ENCODE peak calls at places on chromosomes 11 and 22, in seven cellular contexts. Z is K562, O is transverse colon, D is right lobe of liver, Q is psoas muscle, X is lower lobe of right lung, H is adrenal gland. U is an unnamed sample. For H3K4me1, the result is how much of the 10 kb centered on the place peaks cover.

GRCh38 chr11:19739872-19740271 is 27.2 kb downstream of the NAV2 start:
- DNase-seq in X (no peak), H (no peak), Q (no peak), D (no peak), Z (peak), O (peak), U (no peak)

GRCh38 chr22:23790819-23791736 is 4.3 kb downstream of the SMARCB1 start:
- DNase-seq in X (peak), Z (no peak), O (no peak), Q (no peak), D (no peak), H (no peak), U (no peak)

GRCh38 chr22:48803993-48804810 is 1023.5 kb downstream of the BRD1 start:
- DNase-seq in D (no peak), Q (no peak), Z (no peak), H (no peak), O (no peak), X (no peak), U (no peak)

GRCh38 chr11:85279267-85279666 is 347.9 kb downstream of the DLG2 start:
- DNase-seq in O (no peak), D (no peak), Z (no peak), X (no peak), H (no peak), Q (no peak), U (no peak)

GRCh38 chr11:121964591-121964990 is 151.4 kb downstream of the BLID start:
- DNase-seq in H (no peak), X (no peak), Z (no peak), D (no peak), Q (peak), O (no peak), U (no peak)

GRCh38 chr11:70590356-70590991 is 192.1 kb downstream of the CTTN start:
- DNase-seq in H (no peak), D (no peak), Z (no peak), O (no peak), X (no peak), Q (no peak), U (no peak)

GRCh38 chr22:33829549-33830280 is 90.6 kb downstream of the LARGE1 start:
- DNase-seq in X (no peak), H (no peak), Q (no peak), O (no peak), D (no peak), Z (no peak), U (no peak)

GRCh38 chr11:78022397-78023396 is at the start of gene KCTD14:
- DNase-seq in D (peak), O (peak), Z (no peak), Q (no peak), H (peak), X (peak), U (peak)

GRCh38 chr22:22667966-22668880 is 23.8 kb downstream of the GGTLC2 start:
- DNase-seq in Q (no peak), D (no peak), H (no peak), O (no peak), Z (no peak), X (no peak), U (no peak)

GRCh38 chr11:69141742-69142141 is 14.0 kb upstream of the SMIM38 start:
- DNase-seq in H (no peak), D (no peak), Q (no peak), O (no peak), Z (no peak), X (no peak), U (no peak)

GRCh38 chr11:75582935-75583709 is 21.1 kb downstream of the SERPINH1 start:
- DNase-seq in X (peak), H (peak), O (peak), Q (peak), D (peak), Z (peak), U (peak)

GRCh38 chr11:14308114-14308896 is 50.7 kb downstream of the RRAS2 start:
- DNase-seq in Q (no peak), H (no peak), X (no peak), O (no peak), D (no peak), Z (peak), U (peak)

GRCh38 chr22:48090332-48090672 is 1327.9 kb downstream of the TBC1D22A start:
- DNase-seq in Z (no peak), Q (no peak), H (no peak), X (no peak), D (no peak), O (no peak), U (no peak)

GRCh38 chr11:70205766-70206165 is 2.7 kb downstream of the FADD start:
- DNase-seq in X (no peak), O (no peak), Z (no peak), H (no peak), Q (no peak), D (no peak), U (no peak)

GRCh38 chr22:27391092-27391770 is 410.3 kb downstream of the MN1 start:
- DNase-seq in O (no peak), Z (no peak), Q (no peak), D (no peak), H (peak), X (no peak), U (no peak)

GRCh38 chr11:62125881-62126280 is 2.1 kb downstream of the INCENP start:
- DNase-seq in Z (peak), X (no peak), H (no peak), Q (no peak), O (no peak), D (no peak), U (no peak)

GRCh38 chr11:121473064-121473777 is 20.5 kb upstream of the SORL1-AS1 start:
- DNase-seq in H (no peak), X (no peak), O (no peak), Q (no peak), Z (no peak), D (peak), U (no peak)

GRCh38 chr11:45503311-45503710 is 162.1 kb downstream of the CHST1 start:
- DNase-seq in Q (no peak), X (no peak), Z (no peak), D (no peak), O (no peak), H (no peak), U (no peak)
- H3K4me1 ChIP-seq in Q (under half), X (under half), Z (under half), D (under half), O (under half), H (under half), U (under half)

DNA sequence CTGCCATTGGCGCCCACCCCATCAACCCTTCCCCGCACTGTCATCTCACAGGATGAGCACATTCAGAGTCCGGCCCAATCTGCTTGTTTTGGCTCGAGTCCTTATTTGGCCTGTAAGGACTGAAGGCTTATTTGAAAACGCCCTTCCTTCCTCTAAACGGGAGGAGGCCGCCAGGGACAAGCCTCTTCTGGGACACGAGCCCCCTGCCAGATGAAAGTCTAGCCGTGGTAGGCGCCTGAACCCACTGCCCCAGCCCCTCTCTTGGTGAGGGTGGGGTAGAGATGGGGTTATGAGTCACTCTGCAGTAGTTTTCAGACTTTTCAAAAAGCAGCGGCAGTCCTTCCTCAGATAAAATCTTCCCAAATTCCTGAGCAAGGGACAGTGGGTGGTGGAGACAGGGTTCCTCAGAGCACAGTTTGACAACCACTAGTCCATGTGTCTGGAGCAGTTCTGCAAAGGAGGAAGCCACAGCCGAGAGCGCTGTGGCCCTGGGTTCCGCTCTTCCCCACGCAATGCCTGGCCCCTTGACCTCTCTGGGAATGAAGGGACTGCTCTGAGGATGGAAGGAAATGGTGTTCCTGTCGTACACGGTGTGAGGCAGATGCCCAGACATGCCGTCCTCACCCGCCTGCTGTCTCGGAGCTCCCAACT is 57.0 kb downstream of the MYH9 start:
- DNase-seq in Z (peak), Q (peak), D (peak), X (no peak), O (no peak), H (peak), U (no peak)
- H3K4me3 ChIP-seq in Z (no peak), Q (peak), D (no peak), X (peak), O (no peak), H (no peak), U (no peak)

DNA sequence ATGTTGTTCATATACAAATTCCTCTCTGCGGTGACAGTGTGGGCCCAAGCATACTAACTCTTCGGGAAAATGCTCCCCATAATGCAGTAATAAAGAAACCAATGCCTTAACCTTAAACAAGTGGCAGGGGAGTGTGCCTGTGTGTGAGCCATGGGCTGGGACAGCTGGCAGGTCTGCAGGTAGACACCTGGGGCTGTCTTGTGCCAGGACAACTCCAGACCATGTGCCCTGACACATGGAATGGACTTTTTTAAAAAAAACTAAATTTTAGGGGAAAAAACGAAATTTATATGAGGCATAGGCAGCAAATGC is 70.9 kb downstream of the ETS1 start:
- DNase-seq in H (no peak), Q (no peak), X (no peak), O (no peak), D (no peak), Z (no peak), U (no peak)
- H3K4me1 ChIP-seq in H (under half), Q (under half), X (half or more), O (under half), D (under half), Z (under half), U (under half)

GRCh38 chr22:39073941-39074340 is 3.1 kb upstream of the APOBEC3G start:
- DNase-seq in Q (no peak), H (no peak), X (no peak), O (no peak), D (no peak), Z (no peak), U (no peak)

GRCh38 chr22:39080993-39081513 is 4.0 kb downstream of the APOBEC3G start:
- DNase-seq in D (no peak), Z (no peak), O (no peak), X (peak), Q (peak), H (no peak), U (no peak)

GRCh38 chr22:39080052-39080762 is 3.1 kb downstream of the APOBEC3G start:
- DNase-seq in H (no peak), Z (no peak), O (no peak), X (peak), Q (peak), D (no peak), U (no peak)

GRCh38 chr22:39078329-39078728 is 1.3 kb downstream of the APOBEC3G start:
- DNase-seq in O (no peak), Q (peak), Z (no peak), D (no peak), X (no peak), H (no peak), U (no peak)

DNA sequence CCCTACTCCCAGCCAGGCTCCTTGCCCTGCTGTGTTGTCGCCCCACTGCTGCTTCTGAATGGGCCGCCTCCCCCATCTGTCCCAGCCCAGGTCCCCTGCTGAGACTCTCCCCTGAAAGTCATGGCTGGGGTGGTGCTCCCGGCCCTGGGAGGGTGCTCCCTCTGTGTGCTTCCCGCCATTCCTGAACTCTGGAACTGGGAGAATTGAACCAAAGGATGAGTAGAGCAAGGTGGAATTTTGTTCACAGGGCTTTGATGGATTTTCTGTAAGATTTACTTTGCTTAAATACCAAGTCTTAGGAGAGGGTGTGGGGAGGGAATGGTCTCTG is 402 bp downstream of the APOBEC3G start:
- DNase-seq in Q (no peak), Z (peak), D (no peak), X (no peak), O (no peak), H (no peak), U (no peak)
- H3K4me3 ChIP-seq in Q (peak), Z (peak), D (peak), X (peak), O (peak), H (no peak), U (peak)

DNA sequence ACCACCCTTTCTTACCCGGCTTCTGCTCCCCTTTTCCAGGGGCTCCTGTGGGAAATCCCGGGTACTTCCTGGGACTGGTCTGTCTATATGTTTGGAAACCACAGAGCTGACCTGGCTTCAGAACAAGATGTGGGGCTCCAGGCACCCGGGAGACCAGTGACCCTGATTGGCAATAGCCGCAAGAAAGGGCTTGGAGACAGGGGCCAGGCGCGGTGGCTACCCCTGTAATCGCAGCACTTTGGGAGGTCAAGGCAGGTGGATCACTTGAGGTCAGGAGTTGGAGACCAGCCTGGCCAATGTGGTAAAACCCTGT is 3.2 kb upstream of the NEAT1 start:
- DNase-seq in X (peak), Q (peak), D (no peak), O (peak), Z (no peak), H (no peak), U (no peak)
- H3K4me1 ChIP-seq in X (half or more), Q (half or more), D (under half), O (under half), Z (half or more), H (under half), U (under half)